ENCODE peak calls at places on chromosomes 3 and 15, in four cellular contexts. U is IMR-90, I is endothelial cell of umbilical vein, V is neural progenitor cell. Z is an unnamed sample.

GRCh38 chr3:72728958-72729467 is 119.2 kb downstream of the SHQ1 start:
- DNase-seq in U (no peak), I (no peak), V (no peak), Z (no peak)

GRCh38 chr15:72796515-72797337 is 13.2 kb upstream of the ADPGK start:
- DNase-seq in U (peak), I (peak), V (peak), Z (no peak)

GRCh38 chr3:73432021-73432722 is 192.6 kb downstream of the PDZRN3 start:
- DNase-seq in U (peak), I (peak), V (peak), Z (no peak)

GRCh38 chr3:15207836-15208504 is 1.9 kb downstream of the CAPN7 start:
- DNase-seq in U (peak), I (peak), V (no peak), Z (no peak)

GRCh38 chr15:22954798-22955543 is 25.2 kb downstream of the CYFIP1 start:
- DNase-seq in U (no peak), I (no peak), V (no peak), Z (no peak)

GRCh38 chr3:182972387-182972786 is 8.0 kb downstream of the DCUN1D1 start:
- DNase-seq in U (no peak), I (no peak), V (no peak), Z (no peak)

GRCh38 chr3:152279474-152279873 is 10.7 kb downstream of the MBNL1 start:
- DNase-seq in U (no peak), I (no peak), V (no peak), Z (no peak)

GRCh38 chr3:72996121-72996472 is 514 bp upstream of the PPP4R2 start:
- DNase-seq in U (no peak), I (no peak), V (no peak), Z (no peak)

GRCh38 chr3:128492353-128493220 is at the start of gene GATA2:
- DNase-seq in U (no peak), I (peak), V (peak), Z (no peak)

GRCh38 chr15:98657721-98658120 is 9.4 kb downstream of the IGF1R start:
- DNase-seq in U (peak), I (no peak), V (no peak), Z (no peak)

GRCh38 chr15:96160269-96160668 is 170.2 kb upstream of the NR2F2 start:
- DNase-seq in U (peak), I (peak), V (no peak), Z (no peak)

GRCh38 chr15:74983725-74984231 is 11.6 kb upstream of the SCAMP5 start:
- DNase-seq in U (no peak), I (no peak), V (no peak), Z (no peak)

GRCh38 chr3:128382221-128382807 is 84.4 kb downstream of the DNAJB8 start:
- DNase-seq in U (no peak), I (peak), V (no peak), Z (no peak)

GRCh38 chr3:101778385-101779046 is 495 bp upstream of the NXPE3 start:
- DNase-seq in U (no peak), I (no peak), V (no peak), Z (no peak)

GRCh38 chr3:38323060-38323459 is 23.5 kb upstream of the XYLB start:
- DNase-seq in U (no peak), I (no peak), V (no peak), Z (no peak)

GRCh38 chr3:8873740-8874139 is 89.5 kb downstream of the RAD18 start:
- DNase-seq in U (peak), I (no peak), V (no peak), Z (no peak)

GRCh38 chr3:24493951-24494615 is 567 bp downstream of the THRB start:
- DNase-seq in U (no peak), I (peak), V (peak), Z (no peak)

GRCh38 chr3:24101676-24102168 is 156.6 kb downstream of the NR1D2 start:
- DNase-seq in U (no peak), I (no peak), V (no peak), Z (peak)

GRCh38 chr3:42518800-42519567 is 16.5 kb downstream of the VIPR1 start:
- DNase-seq in U (no peak), I (no peak), V (peak), Z (no peak)

GRCh38 chr3:126481808-126482502 is 6.3 kb upstream of the ZXDC start:
- DNase-seq in U (peak), I (no peak), V (no peak), Z (no peak)

GRCh38 chr3:197327701-197328100 is 29.3 kb upstream of the DLG1 start:
- DNase-seq in U (peak), I (no peak), V (no peak), Z (no peak)

GRCh38 chr3:83842511-83842910 is 1116.3 kb upstream of the CADM2 start:
- DNase-seq in U (no peak), I (no peak), V (no peak), Z (no peak)

GRCh38 chr3:83849331-83849730 is 1109.5 kb upstream of the CADM2 start:
- DNase-seq in U (no peak), I (no peak), V (no peak), Z (no peak)

GRCh38 chr3:83843716-83844115 is 1115.1 kb upstream of the CADM2 start:
- DNase-seq in U (no peak), I (no peak), V (peak), Z (no peak)
- H2AFZ ChIP-seq in U (no peak), I (no peak), V (peak), Z (no peak)

GRCh38 chr3:133578548-133579191 is 5.2 kb downstream of the CDV3 start:
- DNase-seq in U (peak), I (peak), V (peak), Z (no peak)
- H3K4me3 ChIP-seq in U (no peak), I (no peak), V (peak), Z (no peak)

DNA sequence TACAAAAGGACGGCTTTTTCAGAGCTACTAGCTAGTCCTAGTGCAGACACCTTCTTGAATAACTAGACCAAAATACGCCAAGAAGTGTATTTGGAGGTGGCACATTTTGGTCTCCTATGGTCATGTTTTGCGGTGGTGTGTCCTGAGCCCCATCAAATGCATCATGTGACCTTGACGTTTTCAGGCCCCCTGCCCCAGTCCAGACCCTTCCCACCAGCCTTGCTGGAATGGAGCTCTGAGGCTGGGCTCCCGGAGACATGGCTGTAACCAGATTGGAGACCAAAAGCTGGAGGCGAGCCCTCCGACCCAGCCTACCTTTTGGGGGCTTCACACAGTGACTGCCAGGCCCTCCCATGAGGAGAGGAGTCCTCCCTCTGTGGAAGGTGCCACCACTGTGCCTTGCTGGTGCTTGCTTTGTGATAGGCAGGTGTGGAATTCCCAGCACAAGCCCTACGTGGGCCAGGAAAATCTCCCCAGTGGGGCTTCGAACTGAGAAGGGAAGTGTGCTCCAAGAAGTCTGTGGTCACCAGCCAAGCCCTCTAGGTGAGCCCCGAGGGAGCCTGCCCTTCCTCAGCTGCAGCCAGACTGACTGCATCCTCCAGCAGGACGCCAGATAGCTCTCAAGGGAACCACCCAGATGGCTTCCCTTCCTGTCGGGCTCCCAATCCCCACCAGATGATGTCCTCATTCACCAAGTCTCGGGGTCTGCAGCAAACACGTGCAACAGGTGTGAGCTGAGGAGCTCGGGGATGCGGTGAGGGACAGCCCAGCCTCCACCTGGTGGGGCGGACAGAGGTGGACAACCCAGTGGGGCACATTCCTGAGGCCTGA is 126.2 kb downstream of the ASB7 start:
- DNase-seq in U (no peak), I (no peak), V (no peak), Z (no peak)
- H3K9ac ChIP-seq in U (no peak), I (no peak), V (no peak), Z (no peak)

GRCh38 chr3:54046677-54047214 is 75.6 kb upstream of the CACNA2D3 start:
- DNase-seq in U (no peak), I (no peak), V (no peak), Z (peak)
- H2AFZ ChIP-seq in U (no peak), I (no peak), V (no peak), Z (no peak)

GRCh38 chr3:171176244-171176925 is 149.9 kb upstream of the SLC2A2 start:
- DNase-seq in U (no peak), I (no peak), V (no peak), Z (no peak)

GRCh38 chr3:171173732-171174131 is 147.2 kb upstream of the SLC2A2 start:
- DNase-seq in U (no peak), I (no peak), V (peak), Z (no peak)

GRCh38 chr3:171177056-171177455 is 150.5 kb upstream of the SLC2A2 start:
- DNase-seq in U (no peak), I (no peak), V (no peak), Z (no peak)

GRCh38 chr3:171177553-171177952 is 151.0 kb upstream of the SLC2A2 start:
- DNase-seq in U (no peak), I (no peak), V (no peak), Z (no peak)

DNA sequence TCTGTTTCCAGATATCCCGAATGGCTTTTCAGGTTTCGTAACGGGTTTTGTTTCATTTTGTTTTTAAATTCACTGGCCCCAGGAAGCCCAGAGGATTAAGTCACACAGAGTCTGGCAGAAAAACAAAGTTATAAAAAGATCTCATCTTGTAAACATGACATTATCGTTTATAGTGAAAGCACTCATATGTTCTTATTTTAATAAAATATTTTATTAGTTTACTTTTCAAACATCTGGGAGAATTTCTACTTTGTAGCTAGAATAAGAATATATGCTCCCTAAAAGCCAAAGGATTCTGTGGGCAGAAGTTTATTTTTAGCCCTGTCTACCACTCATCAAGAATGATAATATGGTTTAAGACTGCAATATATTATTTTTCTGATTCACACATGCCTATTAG is 149.3 kb upstream of the SLC2A2 start:
- DNase-seq in U (peak), I (no peak), V (no peak), Z (no peak)
- H3K4me3 ChIP-seq in U (peak), I (no peak), V (no peak), Z (no peak)

Z was measured in keratinocyte.